ENCODE peak calls at places on chromosomes 3 and 15, in ten cellular contexts. One of them, this sample, is unnamed. For H3K9me3, the result is how much of the 10 kb centered on the place peaks cover.

GRCh38 chr3:165078293-165078692 is at the start of gene SI:
- DNase-seq in uterus: no peak
- DNase-seq in cardiac muscle cell: no peak
- DNase-seq in tibial artery: no peak
- DNase-seq in HepG2: no peak
- DNase-seq in neural progenitor cell: no peak
- DNase-seq in PC-3: no peak
- DNase-seq in naive thymus-derived CD4-positive, alpha-beta T cell: no peak
- DNase-seq in NT2/D1: no peak
- DNase-seq in K562: no peak
- DNase-seq in this sample: no peak

GRCh38 chr3:54931182-54931581 is 3.3 kb upstream of the LRTM1 start:
- DNase-seq in tibial artery: no peak
- DNase-seq in K562: no peak
- DNase-seq in cardiac muscle cell: no peak
- DNase-seq in naive thymus-derived CD4-positive, alpha-beta T cell: no peak
- DNase-seq in PC-3: no peak
- DNase-seq in neural progenitor cell: peak
- DNase-seq in HepG2: no peak
- DNase-seq in uterus: no peak
- DNase-seq in NT2/D1: no peak
- DNase-seq in this sample: no peak

GRCh38 chr3:39096775-39097174 is 10.7 kb downstream of the GORASP1 start:
- DNase-seq in neural progenitor cell: no peak
- DNase-seq in uterus: no peak
- DNase-seq in cardiac muscle cell: peak
- DNase-seq in PC-3: no peak
- DNase-seq in HepG2: peak
- DNase-seq in NT2/D1: peak
- DNase-seq in K562: no peak
- DNase-seq in tibial artery: no peak
- DNase-seq in naive thymus-derived CD4-positive, alpha-beta T cell: no peak
- DNase-seq in this sample: no peak

GRCh38 chr3:39668420-39668819 is 141.0 kb upstream of the MYRIP start:
- DNase-seq in HepG2: peak
- DNase-seq in naive thymus-derived CD4-positive, alpha-beta T cell: no peak
- DNase-seq in PC-3: peak
- DNase-seq in K562: peak
- DNase-seq in NT2/D1: peak
- DNase-seq in cardiac muscle cell: peak
- DNase-seq in tibial artery: no peak
- DNase-seq in uterus: no peak
- DNase-seq in neural progenitor cell: peak
- DNase-seq in this sample: no peak

GRCh38 chr3:73681610-73682009 is 56.9 kb upstream of the PDZRN3 start:
- DNase-seq in uterus: no peak
- DNase-seq in naive thymus-derived CD4-positive, alpha-beta T cell: no peak
- DNase-seq in tibial artery: no peak
- DNase-seq in NT2/D1: no peak
- DNase-seq in cardiac muscle cell: peak
- DNase-seq in K562: no peak
- DNase-seq in PC-3: no peak
- DNase-seq in neural progenitor cell: no peak
- DNase-seq in HepG2: no peak
- DNase-seq in this sample: no peak

GRCh38 chr3:67109651-67110204 is 111.6 kb downstream of the KBTBD8 start:
- DNase-seq in HepG2: peak
- DNase-seq in naive thymus-derived CD4-positive, alpha-beta T cell: no peak
- DNase-seq in cardiac muscle cell: peak
- DNase-seq in neural progenitor cell: peak
- DNase-seq in uterus: no peak
- DNase-seq in NT2/D1: peak
- DNase-seq in PC-3: peak
- DNase-seq in tibial artery: no peak
- DNase-seq in K562: peak
- DNase-seq in this sample: no peak

GRCh38 chr15:71708741-71709140 is 101.6 kb upstream of the NR2E3 start:
- DNase-seq in PC-3: no peak
- DNase-seq in cardiac muscle cell: peak
- DNase-seq in K562: no peak
- DNase-seq in tibial artery: no peak
- DNase-seq in naive thymus-derived CD4-positive, alpha-beta T cell: no peak
- DNase-seq in HepG2: no peak
- DNase-seq in uterus: no peak
- DNase-seq in NT2/D1: no peak
- DNase-seq in neural progenitor cell: no peak
- DNase-seq in this sample: no peak

GRCh38 chr15:94856267-94856854 is 625.0 kb downstream of the MCTP2 start:
- DNase-seq in HepG2: no peak
- DNase-seq in K562: peak
- DNase-seq in tibial artery: no peak
- DNase-seq in cardiac muscle cell: no peak
- DNase-seq in PC-3: no peak
- DNase-seq in NT2/D1: no peak
- DNase-seq in uterus: no peak
- DNase-seq in naive thymus-derived CD4-positive, alpha-beta T cell: no peak
- DNase-seq in neural progenitor cell: no peak
- DNase-seq in this sample: no peak

GRCh38 chr15:25055356-25056068 is 100.7 kb downstream of the SNRPN start:
- DNase-seq in HepG2: no peak
- DNase-seq in naive thymus-derived CD4-positive, alpha-beta T cell: no peak
- DNase-seq in PC-3: no peak
- DNase-seq in cardiac muscle cell: no peak
- DNase-seq in K562: no peak
- DNase-seq in uterus: no peak
- DNase-seq in NT2/D1: no peak
- DNase-seq in tibial artery: peak
- DNase-seq in neural progenitor cell: no peak
- DNase-seq in this sample: no peak
- H3K9me3 ChIP-seq in HepG2: half or more
- H3K9me3 ChIP-seq in naive thymus-derived CD4-positive, alpha-beta T cell: half or more
- H3K9me3 ChIP-seq in PC-3: half or more
- H3K9me3 ChIP-seq in cardiac muscle cell: under half
- H3K9me3 ChIP-seq in K562: under half
- H3K9me3 ChIP-seq in uterus: half or more
- H3K9me3 ChIP-seq in NT2/D1: half or more
- H3K9me3 ChIP-seq in tibial artery: half or more
- H3K9me3 ChIP-seq in neural progenitor cell: under half
- H3K9me3 ChIP-seq in this sample: half or more

DNA sequence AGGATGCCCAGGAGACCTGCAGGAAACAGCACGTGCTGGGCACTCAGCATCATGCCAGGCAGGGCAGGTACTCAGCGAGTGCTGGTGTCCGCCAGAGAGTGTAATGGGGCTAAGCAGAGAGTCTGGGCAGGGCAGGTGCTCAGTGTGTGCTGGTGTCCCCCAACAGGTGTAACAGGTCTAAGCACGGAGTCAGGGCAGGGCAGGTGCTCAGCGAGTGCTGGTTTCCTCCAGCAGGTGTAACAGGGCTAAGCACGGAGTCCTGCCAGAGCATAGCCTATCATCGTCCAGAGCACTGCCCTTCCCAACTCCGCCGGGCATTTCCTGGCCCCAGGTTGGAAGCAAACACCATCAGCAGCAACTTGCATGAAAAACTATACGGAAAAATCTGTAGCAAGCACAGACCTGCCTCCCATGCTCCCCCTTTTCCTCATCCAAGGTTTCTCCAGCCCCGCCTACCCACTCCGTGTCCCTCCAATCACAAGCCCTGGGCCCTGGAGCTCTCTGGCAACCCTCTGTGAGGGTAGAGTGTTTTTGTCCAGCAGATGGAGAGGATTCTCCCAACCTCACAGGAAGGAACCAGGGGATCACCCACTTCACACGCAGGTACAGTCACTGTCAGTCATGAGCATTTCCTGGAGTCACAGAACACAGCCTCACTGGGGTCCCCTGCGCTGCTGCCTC is 302.6 kb downstream of the OCA2 start:
- DNase-seq in NT2/D1: no peak
- DNase-seq in neural progenitor cell: no peak
- DNase-seq in PC-3: no peak
- DNase-seq in uterus: no peak
- DNase-seq in HepG2: no peak
- DNase-seq in naive thymus-derived CD4-positive, alpha-beta T cell: no peak
- DNase-seq in tibial artery: no peak
- DNase-seq in K562: no peak
- DNase-seq in cardiac muscle cell: no peak
- DNase-seq in this sample: no peak
- H3K9me3 ChIP-seq in NT2/D1: under half
- H3K9me3 ChIP-seq in neural progenitor cell: under half
- H3K9me3 ChIP-seq in PC-3: under half
- H3K9me3 ChIP-seq in uterus: under half
- H3K9me3 ChIP-seq in HepG2: under half
- H3K9me3 ChIP-seq in naive thymus-derived CD4-positive, alpha-beta T cell: under half
- H3K9me3 ChIP-seq in tibial artery: under half
- H3K9me3 ChIP-seq in K562: under half
- H3K9me3 ChIP-seq in cardiac muscle cell: under half
- H3K9me3 ChIP-seq in this sample: under half

GRCh38 chr15:48178612-48178931 is 477 bp upstream of the MYEF2 start:
- DNase-seq in HepG2: no peak
- DNase-seq in neural progenitor cell: no peak
- DNase-seq in cardiac muscle cell: no peak
- DNase-seq in tibial artery: no peak
- DNase-seq in naive thymus-derived CD4-positive, alpha-beta T cell: no peak
- DNase-seq in PC-3: no peak
- DNase-seq in K562: no peak
- DNase-seq in uterus: no peak
- DNase-seq in NT2/D1: no peak
- DNase-seq in this sample: no peak

GRCh38 chr15:48176097-48176496 is 2.0 kb downstream of the MYEF2 start:
- DNase-seq in naive thymus-derived CD4-positive, alpha-beta T cell: no peak
- DNase-seq in neural progenitor cell: no peak
- DNase-seq in tibial artery: no peak
- DNase-seq in NT2/D1: no peak
- DNase-seq in HepG2: no peak
- DNase-seq in K562: no peak
- DNase-seq in uterus: no peak
- DNase-seq in cardiac muscle cell: no peak
- DNase-seq in PC-3: no peak
- DNase-seq in this sample: no peak

GRCh38 chr15:48176957-48177356 is 1.1 kb downstream of the MYEF2 start:
- DNase-seq in uterus: no peak
- DNase-seq in neural progenitor cell: no peak
- DNase-seq in NT2/D1: no peak
- DNase-seq in cardiac muscle cell: no peak
- DNase-seq in PC-3: no peak
- DNase-seq in HepG2: no peak
- DNase-seq in tibial artery: no peak
- DNase-seq in K562: no peak
- DNase-seq in naive thymus-derived CD4-positive, alpha-beta T cell: no peak
- DNase-seq in this sample: no peak

GRCh38 chr15:48177383-48177874 is 666 bp downstream of the MYEF2 start:
- DNase-seq in cardiac muscle cell: peak
- DNase-seq in naive thymus-derived CD4-positive, alpha-beta T cell: no peak
- DNase-seq in HepG2: no peak
- DNase-seq in PC-3: peak
- DNase-seq in uterus: no peak
- DNase-seq in tibial artery: no peak
- DNase-seq in K562: no peak
- DNase-seq in NT2/D1: no peak
- DNase-seq in neural progenitor cell: no peak
- DNase-seq in this sample: no peak

DNA sequence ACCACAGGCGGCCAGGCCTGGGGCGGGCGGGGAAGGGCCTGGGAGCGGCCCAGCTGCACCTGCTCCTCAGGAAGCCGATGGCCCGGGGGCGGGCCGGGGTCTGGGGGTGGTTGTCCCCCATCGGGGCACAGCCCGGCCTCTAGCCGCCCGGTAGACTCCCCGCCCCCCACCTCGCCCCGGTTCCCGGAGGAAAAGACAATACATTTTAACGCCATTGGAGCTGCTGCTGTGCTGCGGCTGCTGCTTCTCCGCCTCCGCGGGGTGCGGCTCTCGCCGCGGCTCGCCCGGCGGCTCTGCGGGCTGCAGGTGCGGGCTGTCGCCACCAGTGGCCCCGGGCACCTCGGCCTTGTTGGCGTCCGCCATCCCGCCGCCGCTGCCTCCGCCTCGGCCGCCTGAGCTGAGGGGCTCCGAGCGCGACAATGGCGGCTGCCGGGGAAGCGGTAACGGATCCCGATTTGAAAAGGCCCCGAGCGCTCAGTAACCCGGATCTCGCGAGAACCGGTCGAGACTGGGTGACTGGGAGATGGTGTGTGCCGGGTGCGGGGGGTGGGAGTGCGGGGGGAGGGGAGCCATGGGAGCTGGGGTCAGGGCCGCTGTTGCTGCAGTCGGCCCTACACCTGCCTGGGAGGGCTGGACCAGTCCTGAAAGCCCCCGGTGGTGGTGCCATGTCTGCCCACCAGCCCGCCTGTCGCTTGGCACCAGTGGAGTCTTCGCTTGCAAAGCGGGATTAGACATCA is at the start of gene MYEF2:
- DNase-seq in K562: no peak
- DNase-seq in neural progenitor cell: peak
- DNase-seq in NT2/D1: peak
- DNase-seq in uterus: peak
- DNase-seq in cardiac muscle cell: peak
- DNase-seq in HepG2: peak
- DNase-seq in PC-3: peak
- DNase-seq in naive thymus-derived CD4-positive, alpha-beta T cell: peak
- DNase-seq in tibial artery: peak
- DNase-seq in this sample: peak
- H3K9me3 ChIP-seq in K562: under half
- H3K9me3 ChIP-seq in neural progenitor cell: under half
- H3K9me3 ChIP-seq in NT2/D1: under half
- H3K9me3 ChIP-seq in uterus: under half
- H3K9me3 ChIP-seq in cardiac muscle cell: under half
- H3K9me3 ChIP-seq in HepG2: under half
- H3K9me3 ChIP-seq in PC-3: under half
- H3K9me3 ChIP-seq in naive thymus-derived CD4-positive, alpha-beta T cell: under half
- H3K9me3 ChIP-seq in tibial artery: under half
- H3K9me3 ChIP-seq in this sample: under half

GRCh38 chr15:36373549-36373948 is 205.9 kb upstream of the CDIN1 start:
- DNase-seq in uterus: no peak
- DNase-seq in K562: no peak
- DNase-seq in cardiac muscle cell: no peak
- DNase-seq in neural progenitor cell: no peak
- DNase-seq in naive thymus-derived CD4-positive, alpha-beta T cell: no peak
- DNase-seq in NT2/D1: no peak
- DNase-seq in HepG2: no peak
- DNase-seq in tibial artery: no peak
- DNase-seq in PC-3: peak
- DNase-seq in this sample: no peak

GRCh38 chr15:36372968-36373367 is 206.5 kb upstream of the CDIN1 start:
- DNase-seq in uterus: no peak
- DNase-seq in HepG2: no peak
- DNase-seq in PC-3: no peak
- DNase-seq in naive thymus-derived CD4-positive, alpha-beta T cell: no peak
- DNase-seq in K562: no peak
- DNase-seq in tibial artery: no peak
- DNase-seq in NT2/D1: no peak
- DNase-seq in cardiac muscle cell: no peak
- DNase-seq in neural progenitor cell: no peak
- DNase-seq in this sample: no peak

GRCh38 chr15:36371509-36371908 is 207.9 kb upstream of the CDIN1 start:
- DNase-seq in NT2/D1: no peak
- DNase-seq in tibial artery: no peak
- DNase-seq in K562: no peak
- DNase-seq in PC-3: peak
- DNase-seq in naive thymus-derived CD4-positive, alpha-beta T cell: no peak
- DNase-seq in cardiac muscle cell: peak
- DNase-seq in neural progenitor cell: no peak
- DNase-seq in HepG2: no peak
- DNase-seq in uterus: no peak
- DNase-seq in this sample: no peak

GRCh38 chr15:36370051-36370734 is 209.2 kb upstream of the CDIN1 start:
- DNase-seq in uterus: no peak
- DNase-seq in K562: no peak
- DNase-seq in HepG2: no peak
- DNase-seq in PC-3: no peak
- DNase-seq in tibial artery: no peak
- DNase-seq in cardiac muscle cell: no peak
- DNase-seq in neural progenitor cell: no peak
- DNase-seq in NT2/D1: no peak
- DNase-seq in naive thymus-derived CD4-positive, alpha-beta T cell: no peak
- DNase-seq in this sample: no peak

GRCh38 chr15:36370735-36371115 is 208.7 kb upstream of the CDIN1 start:
- DNase-seq in cardiac muscle cell: peak
- DNase-seq in uterus: no peak
- DNase-seq in neural progenitor cell: no peak
- DNase-seq in NT2/D1: no peak
- DNase-seq in naive thymus-derived CD4-positive, alpha-beta T cell: no peak
- DNase-seq in PC-3: peak
- DNase-seq in HepG2: peak
- DNase-seq in tibial artery: no peak
- DNase-seq in K562: no peak
- DNase-seq in this sample: no peak
- H3K9me3 ChIP-seq in cardiac muscle cell: under half
- H3K9me3 ChIP-seq in uterus: under half
- H3K9me3 ChIP-seq in neural progenitor cell: under half
- H3K9me3 ChIP-seq in NT2/D1: under half
- H3K9me3 ChIP-seq in naive thymus-derived CD4-positive, alpha-beta T cell: under half
- H3K9me3 ChIP-seq in PC-3: under half
- H3K9me3 ChIP-seq in HepG2: under half
- H3K9me3 ChIP-seq in tibial artery: under half
- H3K9me3 ChIP-seq in K562: under half
- H3K9me3 ChIP-seq in this sample: under half